ENCODE peak calls at places on chromosomes 3 and 15, in seven cellular contexts. E is frontal cortex; O is hypothalamus; I is stimulated activated CD8-positive, alpha-beta memory T cell treated with anti-CD3 and anti-CD28 coated beads, Interleukin-2, amount 100 ng/mL, for 48 hours; L is AG08396; Y is posterior vena cava; J is ovary. F is an unnamed sample.

GRCh38 chr3:77562089-77562488 is 522.2 kb downstream of the ROBO2 start:
- DNase-seq in E (no peak), O (no peak), I (no peak), L (no peak), Y (no peak), J (no peak), F (no peak)

GRCh38 chr3:104598848-104599501 is 767.7 kb upstream of the ALCAM start:
- DNase-seq in E (no peak), O (no peak), I (no peak), L (no peak), Y (no peak), J (no peak), F (no peak)

GRCh38 chr3:128390867-128391266 is 75.8 kb downstream of the DNAJB8 start:
- DNase-seq in E (no peak), O (no peak), I (no peak), L (no peak), Y (no peak), J (no peak), F (no peak)

GRCh38 chr3:62571916-62572315 is 198.6 kb upstream of the FEZF2 start:
- DNase-seq in E (no peak), O (no peak), I (no peak), L (no peak), Y (no peak), J (no peak), F (no peak)

GRCh38 chr15:39925112-39925830 is 5.2 kb upstream of the GPR176 start:
- DNase-seq in E (no peak), O (no peak), I (no peak), L (no peak), Y (no peak), J (no peak), F (no peak)

GRCh38 chr15:89631902-89632264 is 23.4 kb downstream of the KIF7 start:
- DNase-seq in E (peak), O (no peak), I (no peak), L (no peak), Y (no peak), J (no peak), F (no peak)

GRCh38 chr3:177060492-177060891 is 136.8 kb downstream of the TBL1XR1 start:
- DNase-seq in E (no peak), O (no peak), I (no peak), L (no peak), Y (no peak), J (no peak), F (no peak)

GRCh38 chr15:76172782-76173181 is 113.0 kb downstream of the TMEM266 start:
- DNase-seq in E (no peak), O (no peak), I (no peak), L (no peak), Y (no peak), J (no peak), F (no peak)

GRCh38 chr3:128547368-128547987 is 54.5 kb upstream of the GATA2 start:
- DNase-seq in E (no peak), O (no peak), I (no peak), L (peak), Y (peak), J (no peak), F (no peak)

GRCh38 chr3:42735609-42736008 is 33.0 kb upstream of the HHATL start:
- DNase-seq in E (no peak), O (no peak), I (no peak), L (no peak), Y (no peak), J (no peak), F (no peak)